ENCODE peak calls at places on chromosomes 13 and 19, in ten cellular contexts. One of them, this sample, is unnamed.

GRCh38 chr13:82480415-82480814 is 1401.9 kb downstream of the SLITRK1 start:
- DNase-seq in esophagus squamous epithelium: no peak
- DNase-seq in breast epithelium: no peak
- DNase-seq in CD8-positive, alpha-beta T cell: no peak
- DNase-seq in MM.1S: peak
- DNase-seq in cardiac muscle cell: no peak
- DNase-seq in dorsolateral prefrontal cortex: no peak
- DNase-seq in hepatocyte: no peak
- DNase-seq in tibial nerve: no peak
- DNase-seq in thoracic aorta: no peak
- DNase-seq in this sample: no peak

GRCh38 chr19:12779162-12779993 is 4.0 kb upstream of the HOOK2 start:
- DNase-seq in esophagus squamous epithelium: no peak
- DNase-seq in breast epithelium: no peak
- DNase-seq in CD8-positive, alpha-beta T cell: no peak
- DNase-seq in MM.1S: no peak
- DNase-seq in cardiac muscle cell: peak
- DNase-seq in dorsolateral prefrontal cortex: peak
- DNase-seq in hepatocyte: peak
- DNase-seq in tibial nerve: no peak
- DNase-seq in thoracic aorta: no peak
- DNase-seq in this sample: no peak

GRCh38 chr13:41065098-41065497 is 3.8 kb downstream of the WBP4 start:
- DNase-seq in esophagus squamous epithelium: no peak
- DNase-seq in breast epithelium: no peak
- DNase-seq in CD8-positive, alpha-beta T cell: no peak
- DNase-seq in MM.1S: no peak
- DNase-seq in cardiac muscle cell: peak
- DNase-seq in dorsolateral prefrontal cortex: no peak
- DNase-seq in hepatocyte: peak
- DNase-seq in tibial nerve: no peak
- DNase-seq in thoracic aorta: no peak
- DNase-seq in this sample: no peak

GRCh38 chr19:2266183-2266993 is 10.2 kb upstream of the JSRP1 start:
- DNase-seq in esophagus squamous epithelium: no peak
- DNase-seq in breast epithelium: peak
- DNase-seq in CD8-positive, alpha-beta T cell: no peak
- DNase-seq in MM.1S: peak
- DNase-seq in cardiac muscle cell: peak
- DNase-seq in dorsolateral prefrontal cortex: peak
- DNase-seq in hepatocyte: no peak
- DNase-seq in tibial nerve: peak
- DNase-seq in thoracic aorta: peak
- DNase-seq in this sample: no peak

GRCh38 chr19:54325194-54325621 is 12.2 kb upstream of the LILRA5 start:
- DNase-seq in esophagus squamous epithelium: no peak
- DNase-seq in breast epithelium: no peak
- DNase-seq in CD8-positive, alpha-beta T cell: peak
- DNase-seq in MM.1S: peak
- DNase-seq in cardiac muscle cell: peak
- DNase-seq in dorsolateral prefrontal cortex: peak
- DNase-seq in hepatocyte: peak
- DNase-seq in tibial nerve: peak
- DNase-seq in thoracic aorta: no peak
- DNase-seq in this sample: peak

GRCh38 chr19:46931197-46931596 is 70.4 kb downstream of the ARHGAP35 start:
- DNase-seq in esophagus squamous epithelium: no peak
- DNase-seq in breast epithelium: no peak
- DNase-seq in CD8-positive, alpha-beta T cell: no peak
- DNase-seq in MM.1S: no peak
- DNase-seq in cardiac muscle cell: no peak
- DNase-seq in dorsolateral prefrontal cortex: no peak
- DNase-seq in hepatocyte: no peak
- DNase-seq in tibial nerve: no peak
- DNase-seq in thoracic aorta: no peak
- DNase-seq in this sample: no peak

GRCh38 chr13:30172593-30173300 is 134.6 kb downstream of the KATNAL1 start:
- DNase-seq in esophagus squamous epithelium: no peak
- DNase-seq in breast epithelium: no peak
- DNase-seq in CD8-positive, alpha-beta T cell: no peak
- DNase-seq in MM.1S: no peak
- DNase-seq in cardiac muscle cell: no peak
- DNase-seq in dorsolateral prefrontal cortex: no peak
- DNase-seq in hepatocyte: no peak
- DNase-seq in tibial nerve: no peak
- DNase-seq in thoracic aorta: no peak
- DNase-seq in this sample: no peak

GRCh38 chr19:10013316-10013715 is at the start of gene RDH8:
- DNase-seq in esophagus squamous epithelium: no peak
- DNase-seq in breast epithelium: no peak
- DNase-seq in CD8-positive, alpha-beta T cell: no peak
- DNase-seq in MM.1S: no peak
- DNase-seq in cardiac muscle cell: no peak
- DNase-seq in dorsolateral prefrontal cortex: no peak
- DNase-seq in hepatocyte: no peak
- DNase-seq in tibial nerve: no peak
- DNase-seq in thoracic aorta: no peak
- DNase-seq in this sample: no peak

GRCh38 chr13:95193509-95194230 is 107.6 kb downstream of the ABCC4 start:
- DNase-seq in esophagus squamous epithelium: no peak
- DNase-seq in breast epithelium: no peak
- DNase-seq in CD8-positive, alpha-beta T cell: no peak
- DNase-seq in MM.1S: no peak
- DNase-seq in cardiac muscle cell: no peak
- DNase-seq in dorsolateral prefrontal cortex: no peak
- DNase-seq in hepatocyte: no peak
- DNase-seq in tibial nerve: no peak
- DNase-seq in thoracic aorta: no peak
- DNase-seq in this sample: no peak

GRCh38 chr13:32125221-32125621 is 93.6 kb downstream of the FRY start:
- DNase-seq in esophagus squamous epithelium: no peak
- DNase-seq in breast epithelium: peak
- DNase-seq in CD8-positive, alpha-beta T cell: no peak
- DNase-seq in MM.1S: no peak
- DNase-seq in cardiac muscle cell: peak
- DNase-seq in dorsolateral prefrontal cortex: no peak
- DNase-seq in hepatocyte: no peak
- DNase-seq in tibial nerve: peak
- DNase-seq in thoracic aorta: no peak
- DNase-seq in this sample: no peak

GRCh38 chr13:33153421-33154381 is 131.9 kb downstream of the STARD13 start:
- DNase-seq in esophagus squamous epithelium: no peak
- DNase-seq in breast epithelium: no peak
- DNase-seq in CD8-positive, alpha-beta T cell: no peak
- DNase-seq in MM.1S: no peak
- DNase-seq in cardiac muscle cell: peak
- DNase-seq in dorsolateral prefrontal cortex: no peak
- DNase-seq in hepatocyte: no peak
- DNase-seq in tibial nerve: no peak
- DNase-seq in thoracic aorta: peak
- DNase-seq in this sample: no peak

GRCh38 chr19:42420055-42420544 is 7.1 kb downstream of the LIPE start:
- DNase-seq in esophagus squamous epithelium: no peak
- DNase-seq in breast epithelium: no peak
- DNase-seq in CD8-positive, alpha-beta T cell: peak
- DNase-seq in MM.1S: peak
- DNase-seq in cardiac muscle cell: peak
- DNase-seq in dorsolateral prefrontal cortex: no peak
- DNase-seq in hepatocyte: peak
- DNase-seq in tibial nerve: no peak
- DNase-seq in thoracic aorta: no peak
- DNase-seq in this sample: peak

GRCh38 chr13:102376314-102376713 is 25.5 kb downstream of the FGF14 start:
- DNase-seq in esophagus squamous epithelium: no peak
- DNase-seq in breast epithelium: no peak
- DNase-seq in CD8-positive, alpha-beta T cell: no peak
- DNase-seq in MM.1S: no peak
- DNase-seq in cardiac muscle cell: no peak
- DNase-seq in dorsolateral prefrontal cortex: no peak
- DNase-seq in hepatocyte: no peak
- DNase-seq in tibial nerve: no peak
- DNase-seq in thoracic aorta: no peak
- DNase-seq in this sample: no peak

GRCh38 chr13:75762066-75762937 is 126.2 kb downstream of the LMO7 start:
- DNase-seq in esophagus squamous epithelium: no peak
- DNase-seq in breast epithelium: no peak
- DNase-seq in CD8-positive, alpha-beta T cell: no peak
- DNase-seq in MM.1S: peak
- DNase-seq in cardiac muscle cell: no peak
- DNase-seq in dorsolateral prefrontal cortex: no peak
- DNase-seq in hepatocyte: peak
- DNase-seq in tibial nerve: no peak
- DNase-seq in thoracic aorta: no peak
- DNase-seq in this sample: peak

GRCh38 chr19:4130635-4131438 is 6.9 kb upstream of the MAP2K2 start:
- DNase-seq in esophagus squamous epithelium: no peak
- DNase-seq in breast epithelium: no peak
- DNase-seq in CD8-positive, alpha-beta T cell: no peak
- DNase-seq in MM.1S: no peak
- DNase-seq in cardiac muscle cell: peak
- DNase-seq in dorsolateral prefrontal cortex: no peak
- DNase-seq in hepatocyte: peak
- DNase-seq in tibial nerve: no peak
- DNase-seq in thoracic aorta: no peak
- DNase-seq in this sample: peak

GRCh38 chr13:39982745-39983144 is 327.3 kb downstream of the COG6 start:
- DNase-seq in esophagus squamous epithelium: no peak
- DNase-seq in breast epithelium: no peak
- DNase-seq in CD8-positive, alpha-beta T cell: no peak
- DNase-seq in MM.1S: no peak
- DNase-seq in cardiac muscle cell: no peak
- DNase-seq in dorsolateral prefrontal cortex: no peak
- DNase-seq in hepatocyte: no peak
- DNase-seq in tibial nerve: no peak
- DNase-seq in thoracic aorta: no peak
- DNase-seq in this sample: no peak
- TF ChIP-seq CTCF in esophagus squamous epithelium: no peak
- TF ChIP-seq CTCF in breast epithelium: no peak
- TF ChIP-seq CTCF in CD8-positive, alpha-beta T cell: no peak
- TF ChIP-seq CTCF in MM.1S: no peak
- TF ChIP-seq CTCF in cardiac muscle cell: no peak
- TF ChIP-seq CTCF in dorsolateral prefrontal cortex: no peak
- TF ChIP-seq CTCF in hepatocyte: no peak
- TF ChIP-seq CTCF in tibial nerve: no peak
- TF ChIP-seq CTCF in thoracic aorta: no peak
- TF ChIP-seq CTCF in this sample: no peak

GRCh38 chr19:17553256-17553655 is 2.2 kb upstream of the COLGALT1 start:
- DNase-seq in esophagus squamous epithelium: no peak
- DNase-seq in breast epithelium: peak
- DNase-seq in CD8-positive, alpha-beta T cell: no peak
- DNase-seq in MM.1S: no peak
- DNase-seq in cardiac muscle cell: peak
- DNase-seq in dorsolateral prefrontal cortex: peak
- DNase-seq in hepatocyte: no peak
- DNase-seq in tibial nerve: peak
- DNase-seq in thoracic aorta: no peak
- DNase-seq in this sample: peak
- H3K27ac ChIP-seq in esophagus squamous epithelium: peak
- H3K27ac ChIP-seq in breast epithelium: peak
- H3K27ac ChIP-seq in CD8-positive, alpha-beta T cell: no peak
- H3K27ac ChIP-seq in MM.1S: no peak
- H3K27ac ChIP-seq in cardiac muscle cell: peak
- H3K27ac ChIP-seq in dorsolateral prefrontal cortex: peak
- H3K27ac ChIP-seq in hepatocyte: peak
- H3K27ac ChIP-seq in tibial nerve: no peak
- H3K27ac ChIP-seq in thoracic aorta: peak
- H3K27ac ChIP-seq in this sample: peak

DNA sequence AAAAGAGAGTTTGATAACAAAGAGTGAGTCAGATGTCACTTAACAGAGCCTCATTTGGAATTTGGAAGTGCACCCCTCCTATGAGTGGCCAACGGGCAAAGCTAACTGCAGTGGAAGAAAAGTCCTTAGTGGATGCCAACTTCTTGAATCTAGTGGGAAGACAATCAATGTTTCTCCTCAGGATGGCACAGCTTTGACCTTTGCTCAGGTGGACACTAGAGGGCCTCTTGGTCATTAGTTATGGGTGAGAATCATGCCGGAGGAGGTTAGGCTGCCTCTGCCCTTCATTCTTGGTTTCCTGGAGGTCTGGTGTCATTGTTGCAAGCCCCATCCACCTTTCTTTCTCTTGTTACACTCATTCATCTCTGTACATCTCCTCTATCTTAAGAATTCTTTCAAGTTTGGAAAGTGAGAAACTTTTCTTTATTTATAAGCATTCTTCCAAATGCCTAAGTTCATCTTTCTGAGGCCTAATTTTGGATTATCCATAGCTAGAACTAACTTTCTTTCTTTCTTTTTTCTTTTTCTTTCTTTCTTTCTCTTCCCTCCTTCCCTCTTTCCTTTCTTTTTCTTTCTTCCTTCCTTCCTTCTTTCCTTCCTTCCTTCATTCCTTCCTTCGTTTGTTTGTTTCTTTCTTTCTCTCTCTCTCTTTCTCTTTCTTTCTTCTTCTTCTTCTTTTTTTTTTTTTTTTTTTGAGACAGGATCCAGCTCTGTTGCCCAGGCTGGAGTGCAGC is 327.2 kb upstream of the TSHZ3 start:
- DNase-seq in esophagus squamous epithelium: no peak
- DNase-seq in breast epithelium: no peak
- DNase-seq in CD8-positive, alpha-beta T cell: no peak
- DNase-seq in MM.1S: peak
- DNase-seq in cardiac muscle cell: peak
- DNase-seq in dorsolateral prefrontal cortex: no peak
- DNase-seq in hepatocyte: peak
- DNase-seq in tibial nerve: no peak
- DNase-seq in thoracic aorta: no peak
- DNase-seq in this sample: no peak
- TF ChIP-seq CTCF in esophagus squamous epithelium: no peak
- TF ChIP-seq CTCF in breast epithelium: no peak
- TF ChIP-seq CTCF in CD8-positive, alpha-beta T cell: no peak
- TF ChIP-seq CTCF in MM.1S: peak
- TF ChIP-seq CTCF in cardiac muscle cell: peak
- TF ChIP-seq CTCF in dorsolateral prefrontal cortex: no peak
- TF ChIP-seq CTCF in hepatocyte: peak
- TF ChIP-seq CTCF in tibial nerve: no peak
- TF ChIP-seq CTCF in thoracic aorta: no peak
- TF ChIP-seq CTCF in this sample: no peak

DNA sequence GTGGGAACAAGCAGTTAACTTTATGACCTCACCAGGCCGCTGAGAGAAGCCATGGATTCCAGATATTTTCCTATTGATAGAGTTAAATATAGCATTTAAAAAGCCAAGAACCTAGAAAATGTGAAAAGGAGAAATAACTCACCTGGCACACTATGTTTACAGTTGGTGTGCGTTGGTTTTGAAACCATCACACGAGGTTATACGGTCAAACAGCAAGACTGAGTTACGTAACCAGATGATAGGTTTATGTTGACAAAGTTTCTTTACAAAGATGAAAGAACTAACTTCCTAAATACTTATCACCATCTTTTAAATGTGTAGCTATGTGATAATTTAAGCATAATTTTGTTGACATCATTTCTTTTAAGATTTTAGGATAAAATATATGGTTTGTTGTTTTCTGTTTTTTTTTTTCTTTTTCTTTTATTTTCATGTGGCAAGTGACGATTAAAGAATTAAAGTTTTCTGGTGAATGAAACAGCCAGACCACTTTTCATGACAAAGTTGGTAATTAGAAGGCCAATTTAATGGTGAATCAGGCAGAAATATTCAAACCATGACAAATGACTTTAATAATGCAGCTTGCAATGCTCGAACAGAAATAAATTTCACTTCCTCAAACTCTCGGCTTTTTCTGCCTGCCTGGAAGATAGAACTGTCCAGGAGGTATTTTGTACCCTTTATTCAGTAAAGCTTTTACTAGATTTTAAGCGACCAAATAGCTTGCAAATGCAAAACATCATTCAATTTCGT is 339.1 kb upstream of the OBI1 start:
- DNase-seq in esophagus squamous epithelium: no peak
- DNase-seq in breast epithelium: no peak
- DNase-seq in CD8-positive, alpha-beta T cell: no peak
- DNase-seq in MM.1S: no peak
- DNase-seq in cardiac muscle cell: no peak
- DNase-seq in dorsolateral prefrontal cortex: no peak
- DNase-seq in hepatocyte: no peak
- DNase-seq in tibial nerve: no peak
- DNase-seq in thoracic aorta: no peak
- DNase-seq in this sample: no peak
- H3K27ac ChIP-seq in esophagus squamous epithelium: no peak
- H3K27ac ChIP-seq in breast epithelium: no peak
- H3K27ac ChIP-seq in CD8-positive, alpha-beta T cell: no peak
- H3K27ac ChIP-seq in MM.1S: no peak
- H3K27ac ChIP-seq in cardiac muscle cell: no peak
- H3K27ac ChIP-seq in dorsolateral prefrontal cortex: no peak
- H3K27ac ChIP-seq in hepatocyte: no peak
- H3K27ac ChIP-seq in tibial nerve: no peak
- H3K27ac ChIP-seq in thoracic aorta: no peak
- H3K27ac ChIP-seq in this sample: no peak